ENCODE peak calls at places on chromosomes 3 and 15, in eight cellular contexts. One of them, this sample, is unnamed.

GRCh38 chr3:151276038-151277027 is 2.0 kb downstream of the P2RY14 start:
- DNase-seq in T-helper 2 cell: peak
- DNase-seq in Kasumi-1: peak
- DNase-seq in HFF-Myc: no peak
- DNase-seq in HCT116: no peak
- DNase-seq in NCI-H1417: no peak
- DNase-seq in G401: no peak
- DNase-seq in GF-D8: no peak
- DNase-seq in this sample: no peak

GRCh38 chr3:134249442-134249841 is 1.2 kb downstream of the RYK start:
- DNase-seq in Kasumi-1: no peak
- DNase-seq in G401: no peak
- DNase-seq in HFF-Myc: no peak
- DNase-seq in T-helper 2 cell: no peak
- DNase-seq in GF-D8: no peak
- DNase-seq in HCT116: no peak
- DNase-seq in NCI-H1417: no peak
- DNase-seq in this sample: no peak

GRCh38 chr15:101530224-101530958 is 40.9 kb upstream of the PCSK6 start:
- DNase-seq in T-helper 2 cell: no peak
- DNase-seq in NCI-H1417: no peak
- DNase-seq in Kasumi-1: no peak
- DNase-seq in HCT116: no peak
- DNase-seq in G401: no peak
- DNase-seq in GF-D8: no peak
- DNase-seq in HFF-Myc: no peak
- DNase-seq in this sample: no peak

GRCh38 chr3:140933552-140933951 is 8.1 kb upstream of the SLC25A36 start:
- DNase-seq in HCT116: no peak
- DNase-seq in GF-D8: no peak
- DNase-seq in NCI-H1417: no peak
- DNase-seq in G401: no peak
- DNase-seq in Kasumi-1: no peak
- DNase-seq in T-helper 2 cell: no peak
- DNase-seq in HFF-Myc: no peak
- DNase-seq in this sample: no peak

GRCh38 chr3:49022751-49023171 is 840 bp downstream of the NDUFAF3 start:
- DNase-seq in NCI-H1417: no peak
- DNase-seq in Kasumi-1: peak
- DNase-seq in HFF-Myc: no peak
- DNase-seq in HCT116: no peak
- DNase-seq in T-helper 2 cell: no peak
- DNase-seq in GF-D8: no peak
- DNase-seq in G401: no peak
- DNase-seq in this sample: no peak

GRCh38 chr3:137460944-137461343 is 303.2 kb upstream of the SOX14 start:
- DNase-seq in GF-D8: no peak
- DNase-seq in T-helper 2 cell: no peak
- DNase-seq in HFF-Myc: no peak
- DNase-seq in G401: no peak
- DNase-seq in Kasumi-1: no peak
- DNase-seq in HCT116: no peak
- DNase-seq in NCI-H1417: no peak
- DNase-seq in this sample: no peak

GRCh38 chr3:147712357-147712756 is 303.2 kb downstream of the ZIC1 start:
- DNase-seq in Kasumi-1: no peak
- DNase-seq in NCI-H1417: no peak
- DNase-seq in T-helper 2 cell: no peak
- DNase-seq in HCT116: no peak
- DNase-seq in GF-D8: no peak
- DNase-seq in G401: no peak
- DNase-seq in HFF-Myc: no peak
- DNase-seq in this sample: no peak

GRCh38 chr3:139302084-139302800 is 41.6 kb upstream of the MRPS22 start:
- DNase-seq in T-helper 2 cell: no peak
- DNase-seq in Kasumi-1: no peak
- DNase-seq in HFF-Myc: peak
- DNase-seq in GF-D8: no peak
- DNase-seq in G401: no peak
- DNase-seq in NCI-H1417: no peak
- DNase-seq in HCT116: peak
- DNase-seq in this sample: peak

GRCh38 chr15:63881431-63881830 is 47.7 kb upstream of the HERC1 start:
- DNase-seq in Kasumi-1: no peak
- DNase-seq in G401: no peak
- DNase-seq in T-helper 2 cell: no peak
- DNase-seq in GF-D8: no peak
- DNase-seq in NCI-H1417: no peak
- DNase-seq in HFF-Myc: no peak
- DNase-seq in HCT116: no peak
- DNase-seq in this sample: no peak

GRCh38 chr15:47301481-47301880 is 415.8 kb upstream of the SEMA6D start:
- DNase-seq in GF-D8: no peak
- DNase-seq in Kasumi-1: no peak
- DNase-seq in HFF-Myc: no peak
- DNase-seq in HCT116: no peak
- DNase-seq in T-helper 2 cell: no peak
- DNase-seq in G401: no peak
- DNase-seq in NCI-H1417: peak
- DNase-seq in this sample: no peak

GRCh38 chr15:67359431-67360082 is 105.0 kb downstream of the IQCH start:
- DNase-seq in NCI-H1417: no peak
- DNase-seq in HCT116: no peak
- DNase-seq in GF-D8: no peak
- DNase-seq in Kasumi-1: no peak
- DNase-seq in G401: no peak
- DNase-seq in T-helper 2 cell: no peak
- DNase-seq in HFF-Myc: no peak
- DNase-seq in this sample: no peak

GRCh38 chr3:39639344-39640236 is 169.8 kb upstream of the MYRIP start:
- DNase-seq in GF-D8: peak
- DNase-seq in T-helper 2 cell: no peak
- DNase-seq in Kasumi-1: peak
- DNase-seq in NCI-H1417: no peak
- DNase-seq in HCT116: peak
- DNase-seq in HFF-Myc: peak
- DNase-seq in G401: no peak
- DNase-seq in this sample: peak

GRCh38 chr3:134794950-134795775 is at the start of gene EPHB1:
- DNase-seq in GF-D8: no peak
- DNase-seq in Kasumi-1: peak
- DNase-seq in G401: peak
- DNase-seq in HCT116: peak
- DNase-seq in T-helper 2 cell: peak
- DNase-seq in NCI-H1417: peak
- DNase-seq in HFF-Myc: peak
- DNase-seq in this sample: peak

GRCh38 chr3:161354554-161354953 is 16.8 kb downstream of the SPTSSB start:
- DNase-seq in Kasumi-1: no peak
- DNase-seq in G401: no peak
- DNase-seq in NCI-H1417: no peak
- DNase-seq in HCT116: no peak
- DNase-seq in GF-D8: no peak
- DNase-seq in T-helper 2 cell: no peak
- DNase-seq in HFF-Myc: no peak
- DNase-seq in this sample: no peak

GRCh38 chr15:60704129-60704528 is 225.2 kb upstream of the ICE2 start:
- DNase-seq in NCI-H1417: no peak
- DNase-seq in HFF-Myc: no peak
- DNase-seq in T-helper 2 cell: peak
- DNase-seq in Kasumi-1: no peak
- DNase-seq in GF-D8: no peak
- DNase-seq in G401: no peak
- DNase-seq in HCT116: no peak
- DNase-seq in this sample: no peak

GRCh38 chr15:89776274-89777072 is at the start of gene MESP2:
- DNase-seq in HFF-Myc: no peak
- DNase-seq in GF-D8: no peak
- DNase-seq in T-helper 2 cell: no peak
- DNase-seq in HCT116: peak
- DNase-seq in NCI-H1417: peak
- DNase-seq in Kasumi-1: peak
- DNase-seq in G401: peak
- DNase-seq in this sample: no peak

GRCh38 chr3:131174752-131175151 is 148.1 kb downstream of the NEK11 start:
- DNase-seq in HFF-Myc: no peak
- DNase-seq in G401: no peak
- DNase-seq in T-helper 2 cell: peak
- DNase-seq in NCI-H1417: no peak
- DNase-seq in GF-D8: peak
- DNase-seq in Kasumi-1: peak
- DNase-seq in HCT116: no peak
- DNase-seq in this sample: no peak

GRCh38 chr3:57864853-57865252 is 108.7 kb downstream of the SLMAP start:
- DNase-seq in GF-D8: no peak
- DNase-seq in HFF-Myc: no peak
- DNase-seq in HCT116: no peak
- DNase-seq in G401: no peak
- DNase-seq in Kasumi-1: peak
- DNase-seq in NCI-H1417: no peak
- DNase-seq in T-helper 2 cell: no peak
- DNase-seq in this sample: no peak

GRCh38 chr3:11273945-11274344 is 1.7 kb downstream of the ATG7 start:
- DNase-seq in T-helper 2 cell: no peak
- DNase-seq in GF-D8: peak
- DNase-seq in HCT116: no peak
- DNase-seq in HFF-Myc: no peak
- DNase-seq in NCI-H1417: no peak
- DNase-seq in G401: no peak
- DNase-seq in Kasumi-1: peak
- DNase-seq in this sample: no peak

GRCh38 chr3:178117641-178118040 is 418.6 kb upstream of the KCNMB2 start:
- DNase-seq in G401: no peak
- DNase-seq in T-helper 2 cell: no peak
- DNase-seq in Kasumi-1: no peak
- DNase-seq in HCT116: no peak
- DNase-seq in HFF-Myc: no peak
- DNase-seq in NCI-H1417: no peak
- DNase-seq in GF-D8: no peak
- DNase-seq in this sample: no peak

GRCh38 chr3:129683201-129683600 is 76.7 kb upstream of the PLXND1 start:
- DNase-seq in NCI-H1417: no peak
- DNase-seq in T-helper 2 cell: no peak
- DNase-seq in G401: peak
- DNase-seq in HCT116: no peak
- DNase-seq in Kasumi-1: no peak
- DNase-seq in GF-D8: no peak
- DNase-seq in HFF-Myc: no peak
- DNase-seq in this sample: no peak

GRCh38 chr15:60758961-60759729 is 280.2 kb upstream of the ICE2 start:
- DNase-seq in GF-D8: no peak
- DNase-seq in G401: peak
- DNase-seq in T-helper 2 cell: no peak
- DNase-seq in HCT116: no peak
- DNase-seq in NCI-H1417: no peak
- DNase-seq in Kasumi-1: no peak
- DNase-seq in HFF-Myc: no peak
- DNase-seq in this sample: no peak

GRCh38 chr3:43953814-43954241 is 263.1 kb downstream of the ABHD5 start:
- DNase-seq in T-helper 2 cell: no peak
- DNase-seq in Kasumi-1: no peak
- DNase-seq in G401: no peak
- DNase-seq in HFF-Myc: no peak
- DNase-seq in HCT116: peak
- DNase-seq in NCI-H1417: peak
- DNase-seq in GF-D8: no peak
- DNase-seq in this sample: peak

GRCh38 chr3:195542261-195542660 is 864 bp downstream of the PPP1R2 start:
- DNase-seq in G401: peak
- DNase-seq in NCI-H1417: no peak
- DNase-seq in Kasumi-1: peak
- DNase-seq in T-helper 2 cell: no peak
- DNase-seq in GF-D8: peak
- DNase-seq in HFF-Myc: no peak
- DNase-seq in HCT116: no peak
- DNase-seq in this sample: no peak

GRCh38 chr3:190059242-190059590 is 61.5 kb downstream of the P3H2 start:
- DNase-seq in Kasumi-1: no peak
- DNase-seq in HCT116: no peak
- DNase-seq in NCI-H1417: no peak
- DNase-seq in HFF-Myc: no peak
- DNase-seq in G401: no peak
- DNase-seq in GF-D8: no peak
- DNase-seq in T-helper 2 cell: no peak
- DNase-seq in this sample: no peak

GRCh38 chr3:124620600-124621063 is 109.6 kb upstream of the UMPS start:
- DNase-seq in T-helper 2 cell: peak
- DNase-seq in GF-D8: no peak
- DNase-seq in G401: no peak
- DNase-seq in NCI-H1417: no peak
- DNase-seq in Kasumi-1: peak
- DNase-seq in HFF-Myc: no peak
- DNase-seq in HCT116: no peak
- DNase-seq in this sample: no peak

GRCh38 chr3:39211332-39212130 is 19.1 kb upstream of the XIRP1 start:
- DNase-seq in HCT116: no peak
- DNase-seq in G401: no peak
- DNase-seq in NCI-H1417: no peak
- DNase-seq in Kasumi-1: no peak
- DNase-seq in HFF-Myc: no peak
- DNase-seq in GF-D8: no peak
- DNase-seq in T-helper 2 cell: no peak
- DNase-seq in this sample: no peak

GRCh38 chr15:33242165-33242564 is 47.7 kb upstream of the FMN1 start:
- DNase-seq in HCT116: no peak
- DNase-seq in Kasumi-1: no peak
- DNase-seq in T-helper 2 cell: no peak
- DNase-seq in HFF-Myc: no peak
- DNase-seq in NCI-H1417: no peak
- DNase-seq in G401: no peak
- DNase-seq in GF-D8: no peak
- DNase-seq in this sample: no peak

This sample was measured in Panc1.